ENCODE peak calls at places on chromosomes 13 and 19, in nine cellular contexts. One of them, this sample, is unnamed.
A peak's percentile ranks its signal among the peaks of the same experiment; 100 is the strongest.

GRCh38 chr13:28423010-28423409 is 71.9 kb downstream of the FLT1 start:
- DNase-seq in kidney: no peak
- DNase-seq in CD8-positive, alpha-beta T cell: peak; percentile 7
- DNase-seq in neural progenitor cell: no peak
- DNase-seq in stomach: no peak
- DNase-seq in tibial artery: peak; percentile 43
- DNase-seq in endodermal cell: no peak
- DNase-seq in heart right ventricle: peak; percentile 30
- DNase-seq in mucosa of descending colon: peak; percentile 27
- DNase-seq in this sample: peak; percentile 12

GRCh38 chr13:46367622-46368327 is 19.3 kb downstream of the RUBCNL start:
- DNase-seq in kidney: no peak
- DNase-seq in CD8-positive, alpha-beta T cell: no peak
- DNase-seq in neural progenitor cell: no peak
- DNase-seq in stomach: no peak
- DNase-seq in tibial artery: no peak
- DNase-seq in endodermal cell: no peak
- DNase-seq in heart right ventricle: no peak
- DNase-seq in mucosa of descending colon: no peak
- DNase-seq in this sample: no peak

GRCh38 chr13:99197257-99197651 is 3.4 kb upstream of the UBAC2 start:
- DNase-seq in kidney: no peak
- DNase-seq in CD8-positive, alpha-beta T cell: no peak
- DNase-seq in neural progenitor cell: no peak
- DNase-seq in stomach: no peak
- DNase-seq in tibial artery: no peak
- DNase-seq in endodermal cell: peak; percentile 27
- DNase-seq in heart right ventricle: no peak
- DNase-seq in mucosa of descending colon: peak; percentile 69
- DNase-seq in this sample: no peak

GRCh38 chr13:88649855-88650254 is 978.7 kb downstream of the SLITRK5 start:
- DNase-seq in kidney: no peak
- DNase-seq in CD8-positive, alpha-beta T cell: no peak
- DNase-seq in neural progenitor cell: no peak
- DNase-seq in stomach: no peak
- DNase-seq in tibial artery: no peak
- DNase-seq in endodermal cell: no peak
- DNase-seq in heart right ventricle: no peak
- DNase-seq in mucosa of descending colon: no peak
- DNase-seq in this sample: no peak

GRCh38 chr19:48836089-48837017 is at the start of gene HSD17B14:
- DNase-seq in kidney: no peak
- DNase-seq in CD8-positive, alpha-beta T cell: no peak
- DNase-seq in neural progenitor cell: peak; percentile 91
- DNase-seq in stomach: no peak
- DNase-seq in tibial artery: peak; percentile 65
- DNase-seq in endodermal cell: peak; percentile 93
- DNase-seq in heart right ventricle: no peak
- DNase-seq in mucosa of descending colon: no peak
- DNase-seq in this sample: peak; percentile 14

GRCh38 chr19:43765109-43765876 is 10.5 kb upstream of the SMG9 start:
- DNase-seq in kidney: peak; percentile 73
- DNase-seq in CD8-positive, alpha-beta T cell: peak; percentile 55
- DNase-seq in neural progenitor cell: no peak
- DNase-seq in stomach: peak; percentile 57
- DNase-seq in tibial artery: peak; percentile 77
- DNase-seq in endodermal cell: peak; percentile 67
- DNase-seq in heart right ventricle: peak; percentile 32
- DNase-seq in mucosa of descending colon: peak; percentile 54
- DNase-seq in this sample: peak; percentile 90

GRCh38 chr13:97119899-97120745 is 102.0 kb upstream of the MBNL2 start:
- DNase-seq in kidney: no peak
- DNase-seq in CD8-positive, alpha-beta T cell: no peak
- DNase-seq in neural progenitor cell: no peak
- DNase-seq in stomach: no peak
- DNase-seq in tibial artery: no peak
- DNase-seq in endodermal cell: no peak
- DNase-seq in heart right ventricle: no peak
- DNase-seq in mucosa of descending colon: no peak
- DNase-seq in this sample: no peak

GRCh38 chr13:101289764-101290163 is 126.5 kb downstream of the NALCN start:
- DNase-seq in kidney: no peak
- DNase-seq in CD8-positive, alpha-beta T cell: no peak
- DNase-seq in neural progenitor cell: peak; percentile 87
- DNase-seq in stomach: no peak
- DNase-seq in tibial artery: no peak
- DNase-seq in endodermal cell: peak; percentile 80
- DNase-seq in heart right ventricle: no peak
- DNase-seq in mucosa of descending colon: no peak
- DNase-seq in this sample: no peak

GRCh38 chr13:68257111-68257842 is 1027.1 kb upstream of the PCDH9 start:
- DNase-seq in kidney: no peak
- DNase-seq in CD8-positive, alpha-beta T cell: no peak
- DNase-seq in neural progenitor cell: no peak
- DNase-seq in stomach: no peak
- DNase-seq in tibial artery: no peak
- DNase-seq in endodermal cell: no peak
- DNase-seq in heart right ventricle: no peak
- DNase-seq in mucosa of descending colon: no peak
- DNase-seq in this sample: no peak

GRCh38 chr13:91349992-91350911 is 2.8 kb downstream of the MIR17HG start:
- DNase-seq in kidney: no peak
- DNase-seq in CD8-positive, alpha-beta T cell: no peak
- DNase-seq in neural progenitor cell: no peak
- DNase-seq in stomach: no peak
- DNase-seq in tibial artery: no peak
- DNase-seq in endodermal cell: no peak
- DNase-seq in heart right ventricle: no peak
- DNase-seq in mucosa of descending colon: no peak
- DNase-seq in this sample: no peak

GRCh38 chr19:51887522-51888498 is at the start of gene ZNF577:
- DNase-seq in kidney: peak; percentile 95
- DNase-seq in CD8-positive, alpha-beta T cell: peak; percentile 59
- DNase-seq in neural progenitor cell: peak; percentile 87
- DNase-seq in stomach: peak; percentile 86
- DNase-seq in tibial artery: peak; percentile 89
- DNase-seq in endodermal cell: peak; percentile 92
- DNase-seq in heart right ventricle: peak; percentile 91
- DNase-seq in mucosa of descending colon: peak; percentile 96
- DNase-seq in this sample: peak; percentile 53
- H3K9me3 ChIP-seq in kidney: peaks cover 43% of the 10 kb centered on the region
- H3K9me3 ChIP-seq in CD8-positive, alpha-beta T cell: peaks cover 87% of the 10 kb centered on the region
- H3K9me3 ChIP-seq in neural progenitor cell: peaks cover 43% of the 10 kb centered on the region
- H3K9me3 ChIP-seq in stomach: peaks cover 99% of the 10 kb centered on the region
- H3K9me3 ChIP-seq in tibial artery: peaks cover 3% of the 10 kb centered on the region
- H3K9me3 ChIP-seq in endodermal cell: peaks cover 100% of the 10 kb centered on the region
- H3K9me3 ChIP-seq in heart right ventricle: peaks cover 46% of the 10 kb centered on the region
- H3K9me3 ChIP-seq in mucosa of descending colon: peaks cover 96% of the 10 kb centered on the region
- H3K9me3 ChIP-seq in this sample: peaks cover 56% of the 10 kb centered on the region

GRCh38 chr19:45505151-45505995 is 1.9 kb upstream of the VASP start:
- DNase-seq in kidney: no peak
- DNase-seq in CD8-positive, alpha-beta T cell: no peak
- DNase-seq in neural progenitor cell: no peak
- DNase-seq in stomach: no peak
- DNase-seq in tibial artery: no peak
- DNase-seq in endodermal cell: no peak
- DNase-seq in heart right ventricle: no peak
- DNase-seq in mucosa of descending colon: no peak
- DNase-seq in this sample: no peak

GRCh38 chr19:45507864-45508680 is 793 bp downstream of the VASP start:
- DNase-seq in kidney: peak; percentile 89
- DNase-seq in CD8-positive, alpha-beta T cell: peak; percentile 62
- DNase-seq in neural progenitor cell: peak; percentile 57
- DNase-seq in stomach: peak; percentile 50
- DNase-seq in tibial artery: no peak
- DNase-seq in endodermal cell: peak; percentile 89
- DNase-seq in heart right ventricle: peak; percentile 52
- DNase-seq in mucosa of descending colon: peak; percentile 78
- DNase-seq in this sample: no peak

GRCh38 chr19:45506991-45507863 is at the start of gene VASP:
- DNase-seq in kidney: peak; percentile 94
- DNase-seq in CD8-positive, alpha-beta T cell: peak; percentile 88
- DNase-seq in neural progenitor cell: peak; percentile 84
- DNase-seq in stomach: peak; percentile 93
- DNase-seq in tibial artery: peak; percentile 89
- DNase-seq in endodermal cell: peak; percentile 97
- DNase-seq in heart right ventricle: peak; percentile 84
- DNase-seq in mucosa of descending colon: peak; percentile 97
- DNase-seq in this sample: peak; percentile 74

GRCh38 chr19:45505996-45506245 is 1.4 kb upstream of the VASP start:
- DNase-seq in kidney: no peak
- DNase-seq in CD8-positive, alpha-beta T cell: no peak
- DNase-seq in neural progenitor cell: no peak
- DNase-seq in stomach: no peak
- DNase-seq in tibial artery: no peak
- DNase-seq in endodermal cell: no peak
- DNase-seq in heart right ventricle: no peak
- DNase-seq in mucosa of descending colon: no peak
- DNase-seq in this sample: no peak

DNA sequence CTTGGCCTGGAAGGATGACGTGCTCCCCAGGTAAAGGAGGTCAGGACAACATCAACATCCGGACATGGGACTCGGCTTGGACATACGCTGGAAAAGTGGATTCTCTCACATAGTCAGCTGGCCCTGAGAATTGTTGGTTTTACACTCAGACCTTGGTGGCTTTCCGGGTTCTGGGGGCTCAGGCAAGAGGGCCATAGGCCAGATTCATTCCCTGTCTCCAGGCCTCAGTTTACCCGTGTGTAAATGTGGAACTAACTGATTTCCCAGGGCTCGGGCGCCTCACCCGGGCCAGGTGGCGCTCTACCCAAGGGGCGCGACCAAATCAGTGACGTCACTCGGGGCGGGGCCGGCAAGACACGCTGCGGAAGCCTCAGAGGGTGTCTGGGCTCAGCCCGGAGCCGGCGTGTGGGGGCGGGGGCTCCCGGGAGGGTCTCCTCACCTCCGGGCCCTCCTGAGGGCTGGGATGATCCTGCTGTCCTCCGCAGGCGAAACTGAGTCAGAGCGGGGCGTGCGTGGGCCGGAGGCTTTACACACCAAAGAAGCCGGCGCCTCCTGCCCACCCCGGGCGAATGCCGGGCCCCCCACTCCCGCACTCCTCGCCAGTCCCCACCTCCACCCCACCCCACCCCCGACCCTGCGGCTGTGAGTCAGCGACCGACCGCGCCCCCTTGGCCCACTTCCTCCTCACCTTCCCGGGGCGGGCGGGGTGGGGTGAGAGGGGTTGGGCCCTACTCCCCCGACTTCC is 861 bp upstream of the VASP start:
- DNase-seq in kidney: peak; percentile 98
- DNase-seq in CD8-positive, alpha-beta T cell: peak; percentile 99
- DNase-seq in neural progenitor cell: peak; percentile 96
- DNase-seq in stomach: peak; percentile 97
- DNase-seq in tibial artery: peak; percentile 91
- DNase-seq in endodermal cell: peak; percentile 98
- DNase-seq in heart right ventricle: peak; percentile 95
- DNase-seq in mucosa of descending colon: peak; percentile 98
- DNase-seq in this sample: peak; percentile 73
- TF ChIP-seq CTCF in kidney: peak; percentile 51
- TF ChIP-seq CTCF in CD8-positive, alpha-beta T cell: peak; percentile 32
- TF ChIP-seq CTCF in neural progenitor cell: peak; percentile 59
- TF ChIP-seq CTCF in stomach: peak; percentile 52
- TF ChIP-seq CTCF in tibial artery: peak; percentile 31
- TF ChIP-seq CTCF in endodermal cell: peak; percentile 68
- TF ChIP-seq CTCF in heart right ventricle: peak; percentile 27
- TF ChIP-seq CTCF in mucosa of descending colon: peak; percentile 66
- TF ChIP-seq CTCF in this sample: no peak

DNA sequence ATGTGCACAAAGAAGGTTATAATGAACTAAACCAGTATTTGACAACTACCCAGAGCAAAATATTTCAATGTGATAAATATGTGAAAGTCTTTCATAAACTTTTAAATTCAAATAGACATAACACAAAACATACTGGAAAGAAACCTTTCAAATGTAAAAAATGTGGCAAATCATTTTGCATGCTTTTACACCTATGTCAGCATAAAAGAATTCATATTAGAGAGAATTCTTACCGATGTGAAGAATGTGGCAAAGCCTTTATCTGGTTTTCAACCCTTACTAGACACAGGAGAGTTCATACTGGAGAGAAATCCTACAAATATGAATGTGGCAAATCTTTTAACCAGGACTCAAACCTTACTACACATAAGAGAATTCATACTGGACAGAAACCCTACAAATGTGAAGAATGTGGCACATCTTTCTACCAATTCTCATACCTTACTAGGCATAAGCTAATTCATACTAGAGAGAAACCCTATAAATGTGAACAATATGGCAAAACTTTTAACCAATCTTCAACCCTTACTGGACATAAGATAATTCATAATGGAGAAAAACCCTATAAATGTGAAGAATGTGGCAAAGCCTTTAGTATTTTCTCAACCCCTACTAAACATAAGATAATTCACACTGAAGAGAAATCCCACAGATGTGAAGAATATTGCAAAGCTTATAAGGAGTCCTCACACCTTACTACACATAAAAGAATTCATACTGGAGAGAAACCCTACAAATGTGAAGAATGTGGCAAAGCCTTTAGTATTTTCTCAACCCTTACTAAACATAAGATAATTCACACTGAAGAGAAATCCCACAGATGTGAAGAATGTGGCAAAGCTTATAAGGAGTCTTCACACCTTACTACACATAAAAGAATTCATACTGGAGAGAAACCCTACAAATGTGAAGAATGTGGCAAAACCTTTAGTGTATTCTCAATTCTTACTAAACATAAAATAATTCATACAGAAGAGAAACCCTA is 26.4 kb downstream of the ZNF493 start:
- DNase-seq in kidney: no peak
- DNase-seq in CD8-positive, alpha-beta T cell: no peak
- DNase-seq in neural progenitor cell: no peak
- DNase-seq in stomach: no peak
- DNase-seq in tibial artery: no peak
- DNase-seq in endodermal cell: no peak
- DNase-seq in heart right ventricle: no peak
- DNase-seq in mucosa of descending colon: no peak
- DNase-seq in this sample: no peak
- H3K9me3 ChIP-seq in kidney: peaks cover 63% of the 10 kb centered on the region
- H3K9me3 ChIP-seq in CD8-positive, alpha-beta T cell: peaks cover 40% of the 10 kb centered on the region
- H3K9me3 ChIP-seq in neural progenitor cell: peaks cover 76% of the 10 kb centered on the region
- H3K9me3 ChIP-seq in stomach: peaks cover 96% of the 10 kb centered on the region
- H3K9me3 ChIP-seq in tibial artery: peaks cover 5% of the 10 kb centered on the region
- H3K9me3 ChIP-seq in endodermal cell: peaks cover 87% of the 10 kb centered on the region
- H3K9me3 ChIP-seq in heart right ventricle: peaks cover 97% of the 10 kb centered on the region
- H3K9me3 ChIP-seq in mucosa of descending colon: peaks cover 97% of the 10 kb centered on the region
- H3K9me3 ChIP-seq in this sample: peaks cover 52% of the 10 kb centered on the region

DNA sequence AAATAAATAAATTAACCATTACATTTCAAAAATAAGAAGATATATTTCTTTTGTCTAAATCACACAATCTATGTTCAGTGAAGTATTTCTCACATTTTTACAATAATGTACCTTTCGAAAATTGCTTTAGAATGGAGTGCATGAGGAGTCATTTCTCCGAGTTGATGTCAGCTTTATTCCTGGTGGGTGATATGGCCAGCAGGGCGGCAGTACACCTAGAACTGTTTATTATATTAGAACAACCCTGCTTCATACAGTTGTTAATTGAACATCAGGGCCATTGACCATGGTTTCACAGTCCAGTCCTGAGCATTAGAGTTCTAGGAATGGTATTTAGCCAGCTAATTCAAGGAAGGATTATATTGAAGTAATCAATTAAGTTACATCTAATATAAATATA is 696.3 kb upstream of the SLC10A2 start:
- DNase-seq in kidney: no peak
- DNase-seq in CD8-positive, alpha-beta T cell: no peak
- DNase-seq in neural progenitor cell: no peak
- DNase-seq in stomach: no peak
- DNase-seq in tibial artery: no peak
- DNase-seq in endodermal cell: no peak
- DNase-seq in heart right ventricle: no peak
- DNase-seq in mucosa of descending colon: no peak
- DNase-seq in this sample: no peak
- TF ChIP-seq CTCF in kidney: no peak
- TF ChIP-seq CTCF in CD8-positive, alpha-beta T cell: no peak
- TF ChIP-seq CTCF in neural progenitor cell: peak; percentile 37
- TF ChIP-seq CTCF in stomach: no peak
- TF ChIP-seq CTCF in tibial artery: no peak
- TF ChIP-seq CTCF in endodermal cell: peak; percentile 65
- TF ChIP-seq CTCF in heart right ventricle: no peak
- TF ChIP-seq CTCF in mucosa of descending colon: no peak
- TF ChIP-seq CTCF in this sample: no peak

This sample was measured in ascending aorta.